ENCODE peak calls at places on chromosomes 12 and 14, in six cellular contexts. R is BE2C, T is IMR-90, I is A549, X is choroid plexus epithelial cell, L is mammary epithelial cell. C is an unnamed sample.

GRCh38 chr14:31142455-31143087 is 65.0 kb downstream of the HECTD1 start:
- DNase-seq in I (no peak), R (no peak), T (no peak), X (no peak), L (no peak), C (no peak)

GRCh38 chr12:47854531-47854930 is 34.8 kb upstream of the HDAC7 start:
- DNase-seq in T (no peak), R (no peak), I (no peak), L (no peak), X (no peak), C (no peak)

GRCh38 chr12:117818400-117818799 is 150.4 kb downstream of the KSR2 start:
- DNase-seq in L (no peak), R (no peak), X (no peak), I (no peak), T (no peak), C (no peak)

GRCh38 chr12:2959194-2959507 is at the start of gene TEAD4:
- DNase-seq in L (peak; percentile 75), X (peak; percentile 72), R (no peak), T (peak; percentile 74), I (peak; percentile 90), C (peak; percentile 61)

GRCh38 chr14:39368261-39368959 is 63.8 kb downstream of the FBXO33 start:
- DNase-seq in I (peak; percentile 47), L (peak; percentile 36), R (peak; percentile 71), T (peak; percentile 78), X (peak; percentile 91), C (peak; percentile 58)

GRCh38 chr14:61063461-61063860 is 82.4 kb downstream of the SLC38A6 start:
- DNase-seq in T (no peak), I (no peak), X (no peak), L (no peak), R (no peak), C (no peak)

GRCh38 chr12:52126050-52126604 is 46.6 kb downstream of the SMIM41 start:
- DNase-seq in T (no peak), I (no peak), L (no peak), X (no peak), R (peak; percentile 76), C (no peak)

GRCh38 chr14:70907996-70908917 is 998 bp downstream of the PCNX1 start:
- DNase-seq in X (peak; percentile 69), R (peak; percentile 68), L (peak; percentile 71), I (peak; percentile 37), T (peak; percentile 69), C (peak; percentile 58)

GRCh38 chr12:49678711-49679110 is 28.5 kb downstream of the FMNL3 start:
- DNase-seq in T (peak; percentile 31), R (no peak), L (no peak), I (no peak), X (no peak), C (no peak)

GRCh38 chr12:92502417-92503028 is 200.3 kb upstream of the PLEKHG7 start:
- DNase-seq in T (no peak), R (no peak), I (no peak), L (no peak), X (peak; percentile 15), C (no peak)

GRCh38 chr12:4133636-4134433 is 139.7 kb upstream of the CCND2 start:
- DNase-seq in R (no peak), T (no peak), X (no peak), L (no peak), I (no peak), C (peak; percentile 71)

GRCh38 chr14:53608369-53608768 is 348.3 kb downstream of the BMP4 start:
- DNase-seq in L (peak; percentile 93), I (peak; percentile 73), R (no peak), T (no peak), X (no peak), C (no peak)

GRCh38 chr12:124169577-124169976 is 125.3 kb upstream of the RFLNA start:
- DNase-seq in T (no peak), X (no peak), L (no peak), R (no peak), I (no peak), C (no peak)

GRCh38 chr14:50397461-50398196 is 948 bp upstream of the CDKL1 start:
- DNase-seq in I (peak; percentile 39), R (peak; percentile 49), T (no peak), X (no peak), L (peak; percentile 57), C (no peak)

GRCh38 chr14:79057333-79057732 is 887.2 kb downstream of the NRXN3 start:
- DNase-seq in L (no peak), I (no peak), T (peak; percentile 57), X (peak; percentile 20), R (no peak), C (no peak)

GRCh38 chr12:12563529-12563928 is 866 bp upstream of the DUSP16 start:
- DNase-seq in I (no peak), R (no peak), L (peak; percentile 25), T (peak; percentile 32), X (peak; percentile 40), C (no peak)

GRCh38 chr14:95254356-95254755 is 65.4 kb downstream of the CLMN start:
- DNase-seq in X (no peak), R (no peak), L (no peak), T (no peak), I (no peak), C (no peak)

GRCh38 chr12:104288635-104289258 is 14.8 kb upstream of the EID3 start:
- DNase-seq in X (peak; percentile 81), R (peak; percentile 91), L (peak; percentile 90), T (peak; percentile 77), I (peak; percentile 73), C (peak; percentile 81)

GRCh38 chr12:104290855-104291254 is 12.7 kb upstream of the EID3 start:
- DNase-seq in L (no peak), X (no peak), R (no peak), T (no peak), I (no peak), C (no peak)

GRCh38 chr12:104285740-104286537 is 17.6 kb upstream of the EID3 start:
- DNase-seq in R (no peak), T (peak; percentile 70), L (peak; percentile 89), I (no peak), X (no peak), C (no peak)

GRCh38 chr12:104290320-104290719 is 13.2 kb upstream of the EID3 start:
- DNase-seq in L (no peak), X (no peak), R (no peak), T (no peak), I (no peak), C (no peak)

GRCh38 chr12:104286538-104287482 is 16.7 kb upstream of the EID3 start:
- DNase-seq in L (peak; percentile 97), T (peak; percentile 96), X (peak; percentile 98), I (peak; percentile 83), R (peak; percentile 93), C (peak; percentile 87)
- TF ChIP-seq CTCF in L (no peak), T (no peak), X (peak; percentile 1), I (no peak), R (no peak), C (no peak)

DNA sequence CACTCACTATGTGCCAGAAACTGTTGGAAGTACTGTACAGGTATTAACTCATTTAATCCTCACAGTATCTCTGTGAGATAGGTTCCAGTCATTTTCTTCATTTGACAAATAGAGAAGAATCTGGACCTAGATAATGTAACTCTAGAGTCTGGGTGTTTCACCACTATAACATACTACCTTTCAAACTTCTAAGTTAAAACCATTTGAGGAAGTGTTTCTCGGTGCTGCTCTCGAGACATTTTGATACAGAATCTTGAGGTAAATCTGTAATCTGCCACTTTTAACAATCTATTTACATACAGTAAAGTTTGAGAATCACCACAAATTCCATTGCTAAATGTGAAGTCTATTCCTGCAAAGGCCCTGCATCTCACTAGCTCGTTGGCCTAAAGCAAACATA is 8.8 kb downstream of the OLR1 start:
- DNase-seq in I (no peak), T (no peak), R (no peak), L (no peak), X (no peak), C (no peak)
- TF ChIP-seq CTCF in I (no peak), T (no peak), R (no peak), L (no peak), X (no peak), C (no peak)

GRCh38 chr12:19892186-19892585 is 452.9 kb downstream of the AEBP2 start:
- DNase-seq in T (peak; percentile 28), X (no peak), I (no peak), L (no peak), R (no peak), C (no peak)

GRCh38 chr12:19894049-19894448 is 454.8 kb downstream of the AEBP2 start:
- DNase-seq in X (peak; percentile 67), I (no peak), L (peak; percentile 1), T (peak; percentile 31), R (no peak), C (no peak)

GRCh38 chr12:19894803-19895202 is 455.5 kb downstream of the AEBP2 start:
- DNase-seq in T (peak; percentile 21), L (peak; percentile 14), I (no peak), X (peak; percentile 65), R (no peak), C (no peak)

GRCh38 chr12:19895609-19896008 is 456.3 kb downstream of the AEBP2 start:
- DNase-seq in L (no peak), X (no peak), R (no peak), I (no peak), T (peak; percentile 10), C (no peak)

DNA sequence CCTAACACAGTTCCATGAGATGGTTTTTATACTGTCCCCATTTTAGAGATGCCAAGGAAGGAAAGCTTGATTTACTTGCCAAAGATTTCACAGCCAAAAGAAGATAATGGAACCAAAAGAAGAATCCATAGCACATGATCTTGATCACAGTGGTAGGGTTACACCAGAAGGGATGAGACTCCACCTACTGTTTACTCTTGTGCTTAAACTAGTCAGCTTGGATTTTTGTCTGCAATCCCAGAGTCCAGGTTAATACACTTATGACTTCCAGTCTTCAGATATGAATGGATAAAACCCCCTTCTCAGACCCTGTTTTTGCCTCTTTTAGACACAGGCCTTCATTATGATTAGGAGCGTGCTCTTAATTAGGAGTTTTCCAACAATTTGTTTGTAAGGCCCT is 454.2 kb downstream of the AEBP2 start:
- DNase-seq in L (peak; percentile 6), X (peak; percentile 87), I (peak; percentile 27), R (no peak), T (peak; percentile 54), C (no peak)
- TF ChIP-seq CTCF in L (no peak), X (peak; percentile 65), I (peak; percentile 33), R (peak; percentile 26), T (peak; percentile 52), C (no peak)

GRCh38 chr14:64775081-64775777 is 71.0 kb downstream of the PLEKHG3 start:
- DNase-seq in I (no peak), R (no peak), T (no peak), L (no peak), X (no peak), C (no peak)

GRCh38 chr14:64773046-64773445 is 68.8 kb downstream of the PLEKHG3 start:
- DNase-seq in L (no peak), T (no peak), R (no peak), X (no peak), I (no peak), C (no peak)

GRCh38 chr14:64772394-64772950 is 68.2 kb downstream of the PLEKHG3 start:
- DNase-seq in R (no peak), X (no peak), T (no peak), I (no peak), L (no peak), C (no peak)

GRCh38 chr14:64773577-64773976 is 69.4 kb downstream of the PLEKHG3 start:
- DNase-seq in L (no peak), I (no peak), T (no peak), X (no peak), R (no peak), C (no peak)

DNA sequence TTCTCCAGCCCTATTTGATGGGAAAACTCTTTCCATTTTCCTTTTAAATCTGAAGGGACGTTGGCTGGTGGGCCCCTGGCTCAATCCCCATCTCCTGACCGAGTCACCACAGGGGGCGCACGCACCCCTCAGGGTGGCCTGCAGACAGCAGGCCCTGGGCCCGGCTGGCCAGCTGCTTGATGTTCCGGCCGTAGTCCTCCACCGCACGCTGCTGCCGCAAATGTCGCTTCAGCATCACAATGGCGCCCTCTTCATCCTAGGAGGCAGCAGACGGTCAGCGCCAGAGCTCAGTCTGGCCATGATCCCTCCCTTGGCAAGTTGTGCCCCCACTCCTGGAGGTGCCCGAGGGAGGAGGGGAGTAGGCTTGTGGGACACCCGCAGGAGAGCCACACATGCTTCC is 70.0 kb downstream of the PLEKHG3 start:
- DNase-seq in L (no peak), I (no peak), R (no peak), X (no peak), T (no peak), C (no peak)
- TF ChIP-seq CTCF in L (no peak), I (no peak), R (no peak), X (no peak), T (no peak), C (no peak)

C was measured in glutamatergic neuron.